ENCODE peak calls at places on chromosomes 11 and 22, in seven cellular contexts. N is Ammon's horn; X is activated naive CD4-positive, alpha-beta T cell; H is posterior cingulate gyrus; J is germinal center; F is activated CD4-positive, CD25-positive, alpha-beta regulatory T cell; Z is progenitor cell of endocrine pancreas. G is an unnamed sample.
A peak's percentile ranks its signal among the peaks of the same experiment; 100 is the strongest.

GRCh38 chr11:69216609-69217008 is 60.9 kb downstream of the SMIM38 start:
- DNase-seq in J (no peak), N (no peak), H (no peak), Z (no peak), X (no peak), F (no peak), G (peak; percentile 32)

GRCh38 chr11:2445948-2446551 is 1.2 kb downstream of the KCNQ1 start:
- DNase-seq in X (no peak), H (no peak), Z (no peak), F (no peak), N (no peak), J (no peak), G (no peak)

GRCh38 chr11:9047986-9048522 is 43.3 kb downstream of the SCUBE2 start:
- DNase-seq in F (no peak), J (no peak), X (no peak), N (peak; percentile 24), Z (no peak), H (no peak), G (no peak)

GRCh38 chr22:24161909-24162308 is 19.4 kb upstream of the SUSD2 start:
- DNase-seq in Z (no peak), H (no peak), J (no peak), X (no peak), N (no peak), F (no peak), G (no peak)

GRCh38 chr11:87859583-87859982 is 315.7 kb downstream of the RAB38 start:
- DNase-seq in H (no peak), X (no peak), N (peak; percentile 9), J (no peak), F (no peak), Z (no peak), G (no peak)

GRCh38 chr22:38461414-38462081 is 6.3 kb upstream of the KDELR3 start:
- DNase-seq in H (peak; percentile 75), N (peak; percentile 79), Z (peak; percentile 81), X (peak; percentile 23), F (no peak), J (peak; percentile 55), G (peak; percentile 87)

GRCh38 chr22:41596776-41597634 is 7.4 kb upstream of the PMM1 start:
- DNase-seq in N (peak; percentile 82), F (no peak), Z (peak; percentile 46), H (peak; percentile 66), J (peak; percentile 46), X (no peak), G (peak; percentile 57)

GRCh38 chr11:64409707-64410395 is 50.9 kb downstream of the RPS6KA4 start:
- DNase-seq in J (no peak), F (no peak), X (no peak), H (no peak), N (peak; percentile 22), Z (no peak), G (peak; percentile 40)

GRCh38 chr11:17798716-17799115 is 64.1 kb downstream of the KCNC1 start:
- DNase-seq in J (no peak), Z (no peak), F (no peak), X (no peak), N (no peak), H (no peak), G (no peak)

GRCh38 chr11:106497321-106497720 is 419.9 kb downstream of the AASDHPPT start:
- DNase-seq in N (no peak), Z (no peak), X (no peak), H (no peak), F (no peak), J (no peak), G (no peak)

GRCh38 chr22:44291265-44292006 is 21.3 kb downstream of the SHISAL1 start:
- DNase-seq in X (no peak), F (no peak), N (no peak), Z (no peak), J (no peak), H (no peak), G (no peak)

GRCh38 chr22:43262990-43263644 is 76.2 kb upstream of the TTLL12 start:
- DNase-seq in F (no peak), J (no peak), Z (no peak), H (no peak), N (no peak), X (no peak), G (no peak)

GRCh38 chr11:76704171-76704948 is 33.8 kb upstream of the LRRC32 start:
- DNase-seq in H (no peak), J (no peak), Z (no peak), F (no peak), N (no peak), X (no peak), G (no peak)